ENCODE peak calls at places on chromosomes 5 and 9, in five cellular contexts. L is IMR-90, Q is A549, S is breast epithelium, U is thyroid gland. M is an unnamed sample. For H3K4me1, the result is how much of the 10 kb centered on the place peaks cover.

GRCh38 chr5:134490255-134490924 is 35.1 kb upstream of the JADE2 start:
- DNase-seq in L (no peak), Q (no peak), S (no peak), U (no peak), M (no peak)

GRCh38 chr9:7286101-7286500 is 513.5 kb downstream of the DMAC1 start:
- DNase-seq in L (no peak), Q (no peak), S (no peak), U (no peak), M (no peak)

GRCh38 chr5:1101991-1102713 is 9.7 kb downstream of the SLC12A7 start:
- DNase-seq in L (peak), Q (no peak), S (no peak), U (peak), M (no peak)

GRCh38 chr9:11038956-11039355 is 426.2 kb upstream of the PTPRD start:
- DNase-seq in L (no peak), Q (no peak), S (no peak), U (no peak), M (no peak)

GRCh38 chr9:22097712-22098111 is 88.6 kb upstream of the CDKN2B start:
- DNase-seq in L (peak), Q (no peak), S (no peak), U (no peak), M (no peak)

GRCh38 chr9:92759990-92760893 is 4.4 kb downstream of the BICD2 start:
- DNase-seq in L (no peak), Q (no peak), S (peak), U (peak), M (peak)

GRCh38 chr5:96567188-96567587 is 95.0 kb upstream of the CAST start:
- DNase-seq in L (peak), Q (no peak), S (no peak), U (no peak), M (no peak)

GRCh38 chr5:139605887-139606286 is 42.3 kb upstream of the CXXC5 start:
- DNase-seq in L (no peak), Q (no peak), S (no peak), U (no peak), M (no peak)

GRCh38 chr5:119336262-119336661 is 19.6 kb upstream of the TNFAIP8 start:
- DNase-seq in L (no peak), Q (no peak), S (no peak), U (no peak), M (no peak)

GRCh38 chr5:168362097-168362885 is 70.8 kb downstream of the WWC1 start:
- DNase-seq in L (no peak), Q (no peak), S (no peak), U (no peak), M (no peak)

GRCh38 chr5:169412858-169413257 is 111.9 kb upstream of the SLIT3 start:
- DNase-seq in L (no peak), Q (no peak), S (no peak), U (no peak), M (no peak)

GRCh38 chr5:89723907-89724306 is 685.6 kb downstream of the CETN3 start:
- DNase-seq in L (no peak), Q (no peak), S (no peak), U (no peak), M (no peak)

GRCh38 chr5:32297181-32298055 is 15.3 kb downstream of the MTMR12 start:
- DNase-seq in L (peak), Q (no peak), S (no peak), U (no peak), M (no peak)

GRCh38 chr5:165161204-165161603 is 1655.8 kb downstream of the MAT2B start:
- DNase-seq in L (no peak), Q (no peak), S (no peak), U (no peak), M (no peak)

GRCh38 chr5:78483809-78484521 is 123.5 kb downstream of the SCAMP1 start:
- DNase-seq in L (peak), Q (no peak), S (no peak), U (no peak), M (no peak)

GRCh38 chr9:125343518-125344284 is 82.1 kb downstream of the GAPVD1 start:
- DNase-seq in L (peak), Q (no peak), S (no peak), U (peak), M (no peak)

GRCh38 chr5:33994845-33995244 is 10.4 kb upstream of the SLC45A2 start:
- DNase-seq in L (peak), Q (no peak), S (no peak), U (no peak), M (no peak)

GRCh38 chr5:84162695-84163094 is 222.0 kb downstream of the EDIL3 start:
- DNase-seq in L (no peak), Q (no peak), S (no peak), U (no peak), M (no peak)

GRCh38 chr9:78585909-78586308 is 289.0 kb downstream of the PSAT1 start:
- DNase-seq in L (no peak), Q (no peak), S (no peak), U (no peak), M (no peak)

GRCh38 chr5:96699186-96699820 is 37.1 kb downstream of the CAST start:
- DNase-seq in L (peak), Q (no peak), S (no peak), U (no peak), M (no peak)

GRCh38 chr9:107491081-107492053 is 1.8 kb upstream of the KLF4 start:
- DNase-seq in L (no peak), Q (no peak), S (peak), U (peak), M (peak)

GRCh38 chr5:77259479-77259878 is 49.0 kb downstream of the PDE8B start:
- DNase-seq in L (peak), Q (no peak), S (no peak), U (no peak), M (no peak)

GRCh38 chr5:157449011-157449723 is 10.8 kb upstream of the NIPAL4 start:
- DNase-seq in L (no peak), Q (no peak), S (peak), U (peak), M (peak)

GRCh38 chr5:50934343-50934742 is 267.9 kb downstream of the PARP8 start:
- DNase-seq in L (no peak), Q (no peak), S (no peak), U (no peak), M (no peak)

GRCh38 chr5:111461261-111461671 is 51.1 kb downstream of the STARD4 start:
- DNase-seq in L (peak), Q (peak), S (no peak), U (no peak), M (no peak)

GRCh38 chr5:96336351-96336985 is 96.6 kb downstream of the PCSK1 start:
- DNase-seq in L (peak), Q (peak), S (peak), U (peak), M (peak)

GRCh38 chr5:50716134-50716533 is 49.7 kb downstream of the PARP8 start:
- DNase-seq in L (no peak), Q (no peak), S (no peak), U (no peak), M (no peak)

GRCh38 chr5:97876272-97876671 is 693.2 kb upstream of the RIOK2 start:
- DNase-seq in L (no peak), Q (no peak), S (no peak), U (no peak), M (no peak)

GRCh38 chr5:35963381-35963843 is 25.0 kb upstream of the CAPSL start:
- DNase-seq in L (peak), Q (no peak), S (no peak), U (no peak), M (no peak)

GRCh38 chr5:122182491-122182921 is 53.2 kb downstream of the ZNF474 start:
- DNase-seq in L (peak), Q (no peak), S (no peak), U (peak), M (no peak)

GRCh38 chr5:36305571-36306326 is 4.0 kb upstream of the RANBP3L start:
- DNase-seq in L (peak), Q (no peak), S (no peak), U (peak), M (peak)

GRCh38 chr5:32051796-32052195 is 122.3 kb downstream of the GOLPH3 start:
- DNase-seq in L (no peak), Q (no peak), S (no peak), U (no peak), M (no peak)

GRCh38 chr5:73176250-73176649 is 3.3 kb downstream of the TMEM174 start:
- DNase-seq in L (no peak), Q (no peak), S (no peak), U (peak), M (no peak)
- TF ChIP-seq POLR2A in L (no peak), Q (no peak), S (no peak), U (no peak), M (no peak)

DNA sequence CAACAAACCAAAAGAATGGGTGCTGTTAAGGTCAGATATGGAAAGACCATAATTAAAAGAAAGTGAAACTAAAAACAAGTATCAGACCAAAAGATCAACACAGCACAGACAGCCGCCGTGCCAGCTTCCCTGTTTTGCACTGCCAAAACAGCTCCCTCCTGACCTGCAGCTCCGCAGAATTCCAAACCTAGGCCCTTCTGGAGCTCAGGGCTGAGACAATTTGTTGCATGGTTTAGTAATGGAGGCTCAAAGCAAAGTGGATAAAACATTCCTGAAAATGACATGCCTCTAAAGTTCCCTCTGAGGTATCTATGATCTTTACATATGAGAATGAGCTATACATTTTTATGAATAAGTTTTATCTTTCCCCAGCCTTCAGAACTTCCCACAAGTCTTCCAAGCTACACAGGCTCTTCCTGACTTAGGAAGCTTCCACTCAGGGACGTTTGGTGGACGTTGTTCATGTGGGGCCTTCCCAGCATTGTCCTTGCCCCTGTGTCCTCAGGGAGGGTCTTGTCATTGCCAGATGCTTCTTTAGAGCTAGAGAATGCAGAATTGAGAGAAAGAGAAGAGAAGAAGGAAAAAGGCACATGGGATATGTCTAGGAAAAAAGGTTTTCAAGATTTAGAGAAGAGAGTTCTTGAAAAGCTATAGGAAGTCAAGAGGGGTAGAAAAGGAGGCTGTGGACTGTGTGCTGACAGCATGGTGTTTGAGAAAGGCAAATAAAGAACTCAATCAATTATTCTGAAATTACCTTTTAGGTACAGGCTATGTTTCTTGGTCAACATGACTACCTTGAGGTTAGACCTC is 28.4 kb upstream of the SSBP2 start:
- DNase-seq in L (peak), Q (no peak), S (peak), U (peak), M (peak)
- H3K4me1 ChIP-seq in L (under half), Q (under half), S (under half), U (under half), M (under half)

GRCh38 chr9:36999728-37000333 is 34.2 kb downstream of the PAX5 start:
- DNase-seq in L (no peak), Q (no peak), S (no peak), U (no peak), M (no peak)
- TF ChIP-seq POLR2A in L (no peak), Q (no peak), S (no peak), U (no peak), M (no peak)

GRCh38 chr5:150129454-150129812 is 26.2 kb downstream of the PDGFRB start:
- DNase-seq in L (no peak), Q (no peak), S (no peak), U (no peak), M (no peak)
- H3K4me1 ChIP-seq in L (under half), Q (under half), S (under half), U (under half), M (under half)

DNA sequence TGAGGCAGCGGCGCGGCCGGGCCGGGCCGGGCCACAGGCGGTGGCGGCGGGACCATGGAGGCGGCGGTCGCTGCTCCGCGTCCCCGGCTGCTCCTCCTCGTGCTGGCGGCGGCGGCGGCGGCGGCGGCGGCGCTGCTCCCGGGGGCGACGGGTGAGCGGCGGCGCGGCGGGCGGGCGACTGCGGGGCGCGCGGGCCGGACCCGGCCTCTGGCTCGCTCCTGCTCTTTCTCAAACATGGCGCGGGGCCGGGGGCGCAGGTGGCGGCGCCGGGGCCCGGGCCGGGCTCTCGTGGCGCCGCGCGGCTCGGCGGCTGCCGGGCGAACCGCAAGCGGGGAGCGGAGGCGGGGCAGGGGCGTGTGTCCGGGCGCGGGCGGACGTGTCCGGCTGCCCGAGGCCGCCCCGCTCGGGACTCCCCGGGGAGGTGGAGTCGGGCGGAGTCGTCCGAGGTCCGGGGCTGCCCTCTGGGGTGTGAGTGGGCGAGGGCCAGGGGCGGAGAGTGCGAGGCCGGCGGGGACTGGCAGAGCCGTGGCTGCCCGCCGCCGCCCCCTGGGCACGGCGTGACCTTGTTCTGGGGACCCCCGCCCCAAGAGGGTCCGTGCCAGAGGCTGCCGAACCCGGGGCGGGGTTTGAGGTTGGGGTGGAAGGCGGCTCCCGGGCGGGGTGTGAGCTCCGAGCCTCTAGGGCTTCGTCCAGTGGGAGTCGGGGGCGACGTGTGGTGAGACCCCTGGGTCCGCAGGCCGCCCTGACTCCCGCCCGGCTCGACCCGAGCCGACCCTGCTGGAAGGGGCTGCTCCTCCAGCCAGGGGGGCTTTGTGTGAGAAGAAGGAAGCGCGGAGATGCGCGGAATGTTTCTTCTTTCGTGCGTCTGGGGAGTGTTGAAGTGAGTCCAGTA is 485 bp downstream of the TGFBR1 start:
- DNase-seq in L (peak), Q (peak), S (peak), U (peak), M (peak)
- TF ChIP-seq POLR2A in L (peak), Q (peak), S (no peak), U (no peak), M (no peak)

GRCh38 chr5:10469253-10470030 is 27.8 kb downstream of the ROPN1L start:
- DNase-seq in L (peak), Q (no peak), S (no peak), U (no peak), M (no peak)
- H3K4me1 ChIP-seq in L (under half), Q (under half), S (under half), U (under half), M (under half)

GRCh38 chr9:136230365-136230764 is 15.2 kb downstream of the QSOX2 start:
- DNase-seq in L (no peak), Q (no peak), S (no peak), U (no peak), M (no peak)
- TF ChIP-seq POLR2A in L (no peak), Q (no peak), S (no peak), U (no peak), M (no peak)